ENCODE peak calls at places on chromosomes 3 and 15, in seven cellular contexts. One of them, this sample, is unnamed.

GRCh38 chr3:13335062-13335461 is 85.1 kb downstream of the NUP210 start:
- DNase-seq in breast epithelium: no peak
- DNase-seq in HCT116: no peak
- DNase-seq in prostate gland: no peak
- DNase-seq in stomach: no peak
- DNase-seq in transverse colon: no peak
- DNase-seq in HepG2: no peak
- DNase-seq in this sample: no peak

GRCh38 chr15:52111517-52112202 is 915 bp downstream of the BCL2L10 start:
- DNase-seq in breast epithelium: no peak
- DNase-seq in HCT116: no peak
- DNase-seq in prostate gland: no peak
- DNase-seq in stomach: no peak
- DNase-seq in transverse colon: no peak
- DNase-seq in HepG2: no peak
- DNase-seq in this sample: no peak

GRCh38 chr3:184222521-184222920 is 6.9 kb upstream of the VWA5B2 start:
- DNase-seq in breast epithelium: no peak
- DNase-seq in HCT116: no peak
- DNase-seq in prostate gland: no peak
- DNase-seq in stomach: no peak
- DNase-seq in transverse colon: no peak
- DNase-seq in HepG2: no peak
- DNase-seq in this sample: no peak

GRCh38 chr3:157493627-157494550 is 9.3 kb downstream of the VEPH1 start:
- DNase-seq in breast epithelium: no peak
- DNase-seq in HCT116: peak; percentile 44
- DNase-seq in prostate gland: no peak
- DNase-seq in stomach: no peak
- DNase-seq in transverse colon: no peak
- DNase-seq in HepG2: peak; percentile 28
- DNase-seq in this sample: no peak

GRCh38 chr15:31457161-31457560 is 130.5 kb downstream of the KLF13 start:
- DNase-seq in breast epithelium: no peak
- DNase-seq in HCT116: no peak
- DNase-seq in prostate gland: no peak
- DNase-seq in stomach: no peak
- DNase-seq in transverse colon: no peak
- DNase-seq in HepG2: no peak
- DNase-seq in this sample: no peak

GRCh38 chr3:123089611-123090301 is 22.9 kb downstream of the PDIA5 start:
- DNase-seq in breast epithelium: no peak
- DNase-seq in HCT116: no peak
- DNase-seq in prostate gland: peak; percentile 43
- DNase-seq in stomach: peak; percentile 89
- DNase-seq in transverse colon: no peak
- DNase-seq in HepG2: no peak
- DNase-seq in this sample: peak; percentile 62

GRCh38 chr15:83092309-83092976 is 15.0 kb upstream of the TM6SF1 start:
- DNase-seq in breast epithelium: no peak
- DNase-seq in HCT116: no peak
- DNase-seq in prostate gland: no peak
- DNase-seq in stomach: peak; percentile 32
- DNase-seq in transverse colon: peak; percentile 36
- DNase-seq in HepG2: no peak
- DNase-seq in this sample: no peak

GRCh38 chr15:72238586-72238985 is 7.6 kb upstream of the PKM start:
- DNase-seq in breast epithelium: no peak
- DNase-seq in HCT116: no peak
- DNase-seq in prostate gland: no peak
- DNase-seq in stomach: no peak
- DNase-seq in transverse colon: no peak
- DNase-seq in HepG2: no peak
- DNase-seq in this sample: no peak

GRCh38 chr3:45711936-45712335 is 22.7 kb downstream of the SACM1L start:
- DNase-seq in breast epithelium: no peak
- DNase-seq in HCT116: no peak
- DNase-seq in prostate gland: no peak
- DNase-seq in stomach: no peak
- DNase-seq in transverse colon: no peak
- DNase-seq in HepG2: no peak
- DNase-seq in this sample: no peak

GRCh38 chr15:53115563-53115962 is 325.4 kb upstream of the ONECUT1 start:
- DNase-seq in breast epithelium: no peak
- DNase-seq in HCT116: no peak
- DNase-seq in prostate gland: no peak
- DNase-seq in stomach: no peak
- DNase-seq in transverse colon: peak; percentile 48
- DNase-seq in HepG2: no peak
- DNase-seq in this sample: no peak

GRCh38 chr3:40653878-40654277 is 129.1 kb downstream of the ZNF621 start:
- DNase-seq in breast epithelium: no peak
- DNase-seq in HCT116: no peak
- DNase-seq in prostate gland: no peak
- DNase-seq in stomach: no peak
- DNase-seq in transverse colon: no peak
- DNase-seq in HepG2: no peak
- DNase-seq in this sample: no peak

GRCh38 chr3:186849392-186849975 is 7.0 kb downstream of the ADIPOQ start:
- DNase-seq in breast epithelium: no peak
- DNase-seq in HCT116: peak; percentile 35
- DNase-seq in prostate gland: no peak
- DNase-seq in stomach: no peak
- DNase-seq in transverse colon: no peak
- DNase-seq in HepG2: peak; percentile 67
- DNase-seq in this sample: no peak

GRCh38 chr3:25476639-25477038 is 48.6 kb downstream of the RARB start:
- DNase-seq in breast epithelium: no peak
- DNase-seq in HCT116: no peak
- DNase-seq in prostate gland: no peak
- DNase-seq in stomach: no peak
- DNase-seq in transverse colon: no peak
- DNase-seq in HepG2: no peak
- DNase-seq in this sample: no peak

GRCh38 chr3:153980252-153980590 is 141.0 kb upstream of the ARHGEF26 start:
- DNase-seq in breast epithelium: no peak
- DNase-seq in HCT116: no peak
- DNase-seq in prostate gland: no peak
- DNase-seq in stomach: peak; percentile 57
- DNase-seq in transverse colon: peak; percentile 61
- DNase-seq in HepG2: no peak
- DNase-seq in this sample: no peak

GRCh38 chr3:186883686-186884058 is 41.2 kb downstream of the ADIPOQ start:
- DNase-seq in breast epithelium: no peak
- DNase-seq in HCT116: no peak
- DNase-seq in prostate gland: no peak
- DNase-seq in stomach: no peak
- DNase-seq in transverse colon: no peak
- DNase-seq in HepG2: no peak
- DNase-seq in this sample: no peak

GRCh38 chr3:164278550-164278949 is 799.7 kb downstream of the SI start:
- DNase-seq in breast epithelium: no peak
- DNase-seq in HCT116: no peak
- DNase-seq in prostate gland: no peak
- DNase-seq in stomach: no peak
- DNase-seq in transverse colon: no peak
- DNase-seq in HepG2: no peak
- DNase-seq in this sample: no peak

GRCh38 chr3:71063768-71064287 is 519.7 kb downstream of the FOXP1 start:
- DNase-seq in breast epithelium: no peak
- DNase-seq in HCT116: no peak
- DNase-seq in prostate gland: no peak
- DNase-seq in stomach: no peak
- DNase-seq in transverse colon: no peak
- DNase-seq in HepG2: peak; percentile 49
- DNase-seq in this sample: no peak

DNA sequence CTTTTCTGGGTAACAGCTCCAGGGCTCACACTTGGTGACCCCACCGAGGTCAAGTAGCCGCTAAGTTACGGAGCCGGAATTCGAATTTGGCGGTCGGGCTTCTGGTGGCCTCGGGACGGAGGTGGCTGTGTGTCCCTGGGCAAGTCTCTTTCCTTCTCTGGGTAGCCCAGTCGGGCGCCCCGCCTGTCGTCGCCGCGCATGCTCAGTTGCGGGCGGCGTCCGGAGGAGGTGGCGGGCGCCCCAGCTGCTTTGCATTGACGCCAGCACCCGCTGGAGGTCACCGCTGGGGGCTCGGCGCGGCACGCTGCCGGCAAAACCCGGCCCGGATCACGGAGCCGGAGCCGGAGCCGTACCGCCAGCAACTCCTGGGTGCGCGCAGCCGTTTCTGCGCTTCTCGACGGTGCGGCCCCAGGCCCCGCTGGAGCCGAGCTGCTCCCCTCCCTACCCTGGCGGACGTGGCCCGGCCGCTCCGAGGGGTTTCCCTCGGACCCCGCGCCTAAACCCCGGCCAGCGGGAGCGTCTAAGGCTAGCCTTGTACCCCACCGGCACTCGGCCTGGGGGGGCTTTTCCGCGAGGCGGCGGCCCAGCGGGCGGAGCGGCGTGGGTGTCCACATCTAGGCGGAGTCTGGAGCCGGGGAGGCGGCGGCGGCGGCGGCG is 474 bp upstream of the PDE8A start:
- DNase-seq in breast epithelium: peak; percentile 89
- DNase-seq in HCT116: peak; percentile 92
- DNase-seq in prostate gland: peak; percentile 90
- DNase-seq in stomach: peak; percentile 97
- DNase-seq in transverse colon: peak; percentile 97
- DNase-seq in HepG2: peak; percentile 89
- DNase-seq in this sample: peak; percentile 95
- TF ChIP-seq POLR2A in breast epithelium: no peak
- TF ChIP-seq POLR2A in HCT116: peak; percentile 48
- TF ChIP-seq POLR2A in prostate gland: peak; percentile 78
- TF ChIP-seq POLR2A in stomach: no peak
- TF ChIP-seq POLR2A in transverse colon: peak; percentile 75
- TF ChIP-seq POLR2A in HepG2: peak; percentile 61
- TF ChIP-seq POLR2A in this sample: peak; percentile 2

GRCh38 chr3:48594431-48595049 is 589 bp downstream of the COL7A1 start:
- DNase-seq in breast epithelium: no peak
- DNase-seq in HCT116: no peak
- DNase-seq in prostate gland: peak; percentile 14
- DNase-seq in stomach: no peak
- DNase-seq in transverse colon: no peak
- DNase-seq in HepG2: no peak
- DNase-seq in this sample: peak; percentile 65

GRCh38 chr3:48591886-48592518 is 3.1 kb downstream of the COL7A1 start:
- DNase-seq in breast epithelium: no peak
- DNase-seq in HCT116: no peak
- DNase-seq in prostate gland: no peak
- DNase-seq in stomach: no peak
- DNase-seq in transverse colon: no peak
- DNase-seq in HepG2: no peak
- DNase-seq in this sample: peak; percentile 56

GRCh38 chr3:48593337-48593736 is 1.8 kb downstream of the COL7A1 start:
- DNase-seq in breast epithelium: no peak
- DNase-seq in HCT116: no peak
- DNase-seq in prostate gland: no peak
- DNase-seq in stomach: no peak
- DNase-seq in transverse colon: no peak
- DNase-seq in HepG2: no peak
- DNase-seq in this sample: no peak

GRCh38 chr3:48591436-48591835 is 3.7 kb downstream of the COL7A1 start:
- DNase-seq in breast epithelium: no peak
- DNase-seq in HCT116: no peak
- DNase-seq in prostate gland: no peak
- DNase-seq in stomach: no peak
- DNase-seq in transverse colon: no peak
- DNase-seq in HepG2: no peak
- DNase-seq in this sample: no peak

DNA sequence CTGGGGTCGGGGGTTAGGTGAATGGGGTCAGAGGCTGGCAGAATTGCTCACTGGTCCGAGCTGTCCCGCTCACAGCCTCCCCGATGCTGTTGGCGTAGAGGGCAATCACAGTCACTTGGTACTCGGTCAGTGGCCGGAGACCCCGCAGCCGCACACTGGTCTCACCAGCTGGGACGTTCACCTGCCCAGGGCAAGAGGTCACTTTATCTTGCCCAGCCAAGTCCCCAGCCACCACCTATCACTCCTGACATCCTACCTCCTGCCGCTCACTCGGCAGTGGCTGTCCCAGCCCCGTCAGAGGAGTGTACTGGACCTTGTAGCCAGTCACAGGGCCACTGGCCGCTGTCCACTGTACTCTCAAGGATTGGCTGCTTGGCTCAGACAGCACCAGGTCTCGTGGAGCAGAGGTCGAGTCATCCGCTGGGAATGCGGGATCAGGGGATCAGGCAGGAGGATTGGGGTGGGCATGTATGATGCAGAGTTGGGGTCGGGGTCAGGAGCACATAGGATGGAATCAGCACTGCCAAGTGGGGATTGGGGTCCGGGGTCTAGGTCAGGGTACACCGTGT is 2.5 kb downstream of the COL7A1 start:
- DNase-seq in breast epithelium: no peak
- DNase-seq in HCT116: no peak
- DNase-seq in prostate gland: no peak
- DNase-seq in stomach: no peak
- DNase-seq in transverse colon: no peak
- DNase-seq in HepG2: no peak
- DNase-seq in this sample: no peak
- H3K4me3 ChIP-seq in breast epithelium: no peak overlapping the region
- H3K4me3 ChIP-seq in HCT116: no peak overlapping the region
- H3K4me3 ChIP-seq in prostate gland: no peak overlapping the region
- H3K4me3 ChIP-seq in stomach: no peak overlapping the region
- H3K4me3 ChIP-seq in transverse colon: no peak overlapping the region
- H3K4me3 ChIP-seq in HepG2: no peak overlapping the region
- H3K4me3 ChIP-seq in this sample: no peak overlapping the region

DNA sequence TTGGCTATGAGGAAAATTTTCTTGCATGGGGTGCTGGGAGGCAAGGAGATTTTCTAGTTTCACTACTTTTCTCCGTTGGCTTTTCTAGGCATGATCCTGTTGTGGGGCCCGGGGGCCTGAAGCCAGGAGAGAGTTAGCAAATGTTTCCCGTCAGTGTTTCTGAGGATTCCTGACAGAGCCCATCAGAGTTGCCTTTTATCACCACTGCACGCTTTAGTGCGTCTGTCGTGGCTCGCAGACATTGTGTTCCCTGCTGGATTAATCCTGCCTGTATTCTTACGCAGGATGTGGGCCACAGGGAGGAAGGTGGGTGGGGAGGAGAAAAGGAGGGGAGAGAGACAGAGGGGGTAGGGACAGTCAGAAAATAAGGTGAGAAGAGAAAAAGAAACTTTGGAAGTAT is 18.1 kb upstream of the BOC start:
- DNase-seq in breast epithelium: no peak
- DNase-seq in HCT116: no peak
- DNase-seq in prostate gland: no peak
- DNase-seq in stomach: no peak
- DNase-seq in transverse colon: no peak
- DNase-seq in HepG2: no peak
- DNase-seq in this sample: no peak
- TF ChIP-seq POLR2AphosphoS5 in breast epithelium: no peak
- TF ChIP-seq POLR2AphosphoS5 in HCT116: no peak
- TF ChIP-seq POLR2AphosphoS5 in prostate gland: no peak
- TF ChIP-seq POLR2AphosphoS5 in stomach: peak; percentile 48
- TF ChIP-seq POLR2AphosphoS5 in transverse colon: peak; percentile 68
- TF ChIP-seq POLR2AphosphoS5 in HepG2: no peak
- TF ChIP-seq POLR2AphosphoS5 in this sample: no peak

GRCh38 chr3:197508924-197509775 is 46.6 kb downstream of the BDH1 start:
- DNase-seq in breast epithelium: no peak
- DNase-seq in HCT116: no peak
- DNase-seq in prostate gland: no peak
- DNase-seq in stomach: no peak
- DNase-seq in transverse colon: no peak
- DNase-seq in HepG2: no peak
- DNase-seq in this sample: no peak
- TF ChIP-seq POLR2A in breast epithelium: no peak
- TF ChIP-seq POLR2A in HCT116: no peak
- TF ChIP-seq POLR2A in prostate gland: no peak
- TF ChIP-seq POLR2A in stomach: no peak
- TF ChIP-seq POLR2A in transverse colon: no peak
- TF ChIP-seq POLR2A in HepG2: no peak
- TF ChIP-seq POLR2A in this sample: no peak

This sample was measured in upper lobe of left lung.